ENCODE peak calls at places on chromosomes 1 and 21, in seven cellular contexts. H, W, Q, L, A, T and P are unnamed samples.

GRCh38 chr1:163664706-163665321 is 343.1 kb downstream of the NUF2 start:
- DNase-seq in H (no peak), W (no peak), Q (no peak), L (no peak), A (no peak), T (peak), P (no peak)

GRCh38 chr1:21499283-21499945 is 9.8 kb upstream of the ALPL start:
- DNase-seq in H (no peak), W (peak), Q (no peak), L (no peak), A (no peak), T (no peak), P (no peak)

GRCh38 chr1:6026095-6026809 is 19.4 kb upstream of the KCNAB2 start:
- DNase-seq in H (no peak), W (peak), Q (peak), L (no peak), A (peak), T (peak), P (peak)

GRCh38 chr1:47424336-47424982 is 8.4 kb downstream of the FOXE3 start:
- DNase-seq in H (peak), W (no peak), Q (no peak), L (no peak), A (peak), T (no peak), P (no peak)

GRCh38 chr1:228935198-228935663 is 200.0 kb downstream of the RHOU start:
- DNase-seq in H (no peak), W (no peak), Q (no peak), L (no peak), A (no peak), T (no peak), P (no peak)

GRCh38 chr21:45877821-45878469 is 103.6 kb upstream of the COL6A1 start:
- DNase-seq in H (no peak), W (no peak), Q (no peak), L (no peak), A (no peak), T (peak), P (no peak)

GRCh38 chr1:231924183-231924582 is 297.6 kb downstream of the DISC1 start:
- DNase-seq in H (no peak), W (no peak), Q (no peak), L (no peak), A (no peak), T (no peak), P (no peak)

GRCh38 chr1:11052839-11053757 is 6.1 kb upstream of the MASP2 start:
- DNase-seq in H (no peak), W (no peak), Q (peak), L (no peak), A (no peak), T (peak), P (no peak)

GRCh38 chr1:230863449-230863848 is 4.9 kb downstream of the C1orf198 start:
- DNase-seq in H (no peak), W (no peak), Q (peak), L (no peak), A (peak), T (no peak), P (no peak)

GRCh38 chr1:50538476-50538875 is 115.2 kb upstream of the DMRTA2 start:
- DNase-seq in H (no peak), W (no peak), Q (no peak), L (no peak), A (no peak), T (no peak), P (no peak)

GRCh38 chr1:99606306-99606705 is 39.6 kb upstream of the PALMD start:
- DNase-seq in H (no peak), W (no peak), Q (no peak), L (no peak), A (no peak), T (no peak), P (no peak)

GRCh38 chr1:168476588-168477379 is 67.0 kb downstream of the XCL2 start:
- DNase-seq in H (peak), W (no peak), Q (no peak), L (no peak), A (no peak), T (no peak), P (no peak)

GRCh38 chr1:238833919-238834318 is 552.4 kb upstream of the CHRM3 start:
- DNase-seq in H (no peak), W (no peak), Q (no peak), L (no peak), A (no peak), T (no peak), P (no peak)

GRCh38 chr21:43917515-43918384 is 52.7 kb downstream of the AGPAT3 start:
- DNase-seq in H (no peak), W (no peak), Q (no peak), L (no peak), A (no peak), T (no peak), P (no peak)

GRCh38 chr1:160101717-160102522 is 3.5 kb upstream of the IGSF8 start:
- DNase-seq in H (no peak), W (no peak), Q (no peak), L (no peak), A (no peak), T (no peak), P (no peak)

GRCh38 chr1:53295746-53296722 is 31.8 kb downstream of the LRP8 start:
- DNase-seq in H (no peak), W (no peak), Q (no peak), L (no peak), A (no peak), T (peak), P (no peak)

GRCh38 chr1:24341260-24341659 is 22.1 kb downstream of the GRHL3 start:
- DNase-seq in H (no peak), W (no peak), Q (no peak), L (no peak), A (no peak), T (peak), P (no peak)

GRCh38 chr1:162629077-162629637 is 3.1 kb upstream of the DDR2 start:
- DNase-seq in H (no peak), W (no peak), Q (no peak), L (no peak), A (no peak), T (no peak), P (no peak)

GRCh38 chr1:162626733-162627132 is 5.5 kb upstream of the DDR2 start:
- DNase-seq in H (no peak), W (no peak), Q (no peak), L (no peak), A (no peak), T (no peak), P (no peak)

GRCh38 chr1:162627662-162628296 is 4.5 kb upstream of the DDR2 start:
- DNase-seq in H (peak), W (no peak), Q (no peak), L (no peak), A (peak), T (peak), P (no peak)

GRCh38 chr1:162625624-162626023 is 6.6 kb upstream of the DDR2 start:
- DNase-seq in H (no peak), W (no peak), Q (no peak), L (no peak), A (no peak), T (no peak), P (no peak)

DNA sequence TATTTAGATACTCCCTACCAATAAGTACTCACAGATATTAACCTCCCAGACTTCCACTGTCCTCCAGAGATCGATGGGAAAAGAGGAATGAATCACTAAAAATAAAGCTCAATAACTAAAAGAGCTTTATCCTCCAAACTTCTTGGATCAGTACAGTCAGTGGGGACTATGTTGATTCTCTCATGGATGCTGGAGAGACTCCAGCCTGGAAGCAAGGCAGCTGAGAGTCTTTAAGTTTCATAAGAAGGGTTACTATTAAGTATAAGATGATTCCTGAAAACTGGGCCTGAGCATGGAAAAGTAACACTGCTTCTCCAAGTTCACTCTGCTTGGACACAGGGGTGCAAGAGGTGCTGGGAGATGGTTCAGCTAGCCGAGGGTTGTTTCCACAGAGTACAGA is 6.2 kb upstream of the DDR2 start:
- DNase-seq in H (no peak), W (no peak), Q (no peak), L (no peak), A (no peak), T (no peak), P (no peak)
- H3K4me3 ChIP-seq in H (no peak), W (no peak), Q (no peak), L (no peak), A (no peak), T (no peak), P (no peak)

GRCh38 chr1:18950415-18951026 is 6.0 kb downstream of the IFFO2 start:
- DNase-seq in H (no peak), W (peak), Q (peak), L (no peak), A (no peak), T (no peak), P (no peak)

GRCh38 chr1:18948048-18948912 is 8.2 kb downstream of the IFFO2 start:
- DNase-seq in H (peak), W (peak), Q (peak), L (no peak), A (no peak), T (no peak), P (no peak)

GRCh38 chr1:18948913-18949688 is 7.4 kb downstream of the IFFO2 start:
- DNase-seq in H (peak), W (peak), Q (peak), L (no peak), A (peak), T (no peak), P (no peak)

GRCh38 chr1:18951416-18951815 is 5.1 kb downstream of the IFFO2 start:
- DNase-seq in H (no peak), W (no peak), Q (no peak), L (no peak), A (no peak), T (no peak), P (no peak)

DNA sequence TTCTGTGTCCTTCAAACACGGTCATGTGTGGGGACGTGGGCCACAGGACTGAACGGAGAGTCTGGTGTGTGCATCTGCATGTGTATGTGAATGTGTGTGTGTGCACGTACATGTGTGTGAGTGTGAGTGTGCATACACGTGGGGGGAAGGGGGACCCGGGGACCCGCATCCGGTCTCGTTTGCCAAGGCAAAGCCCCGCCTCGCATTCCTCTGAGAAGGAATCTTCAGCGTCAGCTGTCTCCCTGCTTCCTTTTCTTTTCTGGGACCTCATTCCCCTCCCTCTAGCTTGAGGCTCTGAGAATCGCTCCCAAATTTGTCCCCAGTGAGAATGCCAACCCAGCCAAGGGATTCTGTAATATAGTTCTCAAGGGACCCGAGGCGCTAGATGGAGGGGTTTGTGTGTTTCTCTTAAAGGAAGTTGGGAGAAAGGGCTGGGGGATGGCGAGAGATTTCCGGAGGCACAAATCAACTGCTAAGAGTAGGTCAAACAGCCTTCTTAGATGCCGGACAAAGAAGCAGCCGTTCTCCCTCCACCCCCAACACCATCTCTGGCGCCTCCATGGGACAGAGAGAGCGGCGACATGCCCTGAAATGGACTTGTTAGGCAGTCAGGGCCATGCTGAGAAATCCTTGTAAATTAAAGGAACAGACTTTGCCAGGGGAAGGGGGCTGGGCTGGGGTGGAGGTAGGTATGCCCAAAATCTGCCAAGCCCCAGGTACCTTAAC is 6.6 kb downstream of the IFFO2 start:
- DNase-seq in H (peak), W (peak), Q (peak), L (no peak), A (peak), T (no peak), P (no peak)
- TF ChIP-seq CTCF in H (peak), W (peak), Q (no peak), L (peak), A (no peak), T (no peak), P (peak)

GRCh38 chr1:224188286-224188685 is 5.2 kb downstream of the DEGS1 start:
- DNase-seq in H (no peak), W (no peak), Q (no peak), L (no peak), A (no peak), T (no peak), P (no peak)
- H3K4me3 ChIP-seq in H (no peak), W (no peak), Q (no peak), L (no peak), A (no peak), T (no peak), P (no peak)

GRCh38 chr1:30232288-30232899 is 491.0 kb downstream of the MATN1 start:
- DNase-seq in H (no peak), W (no peak), Q (no peak), L (no peak), A (peak), T (no peak), P (no peak)
- TF ChIP-seq CTCF in H (peak), W (no peak), Q (peak), L (peak), A (peak), T (peak), P (peak)

DNA sequence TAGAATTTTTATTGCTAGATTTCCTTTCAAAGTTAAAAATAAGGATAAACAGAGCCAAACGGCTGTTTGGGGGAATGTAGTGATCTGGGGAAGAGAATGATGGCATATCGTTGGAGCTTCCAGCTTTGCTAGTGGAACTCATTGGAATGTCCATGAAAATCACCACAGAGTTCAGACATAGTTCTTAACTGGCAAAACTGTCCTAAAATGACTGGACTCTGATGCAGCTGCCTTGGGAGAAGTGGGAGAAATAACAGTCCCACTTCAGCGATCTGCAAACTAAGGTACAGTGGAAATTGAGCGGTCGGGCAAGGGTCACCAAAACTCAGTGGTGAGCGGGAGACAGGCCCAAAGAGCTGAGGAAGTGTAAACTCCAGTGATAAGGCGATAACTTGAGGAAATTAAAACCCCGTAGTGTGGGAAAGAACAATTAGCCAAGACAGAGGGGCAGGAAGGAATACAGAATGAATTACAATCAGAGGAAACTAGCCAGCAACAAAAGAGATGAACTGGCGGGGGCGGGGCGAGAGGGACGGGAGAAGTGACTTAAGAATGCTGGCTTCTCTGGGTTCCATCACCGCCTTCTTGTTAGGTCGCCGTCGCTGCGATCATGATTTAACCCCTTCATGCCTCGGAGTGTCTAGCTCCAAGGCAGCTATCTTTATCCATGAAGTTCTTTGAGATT is 89.8 kb upstream of the ARHGAP29 start:
- DNase-seq in H (peak), W (no peak), Q (no peak), L (no peak), A (peak), T (no peak), P (no peak)
- H3K4me3 ChIP-seq in H (no peak), W (no peak), Q (no peak), L (no peak), A (no peak), T (no peak), P (no peak)

GRCh38 chr1:94633051-94633450 is 91.5 kb upstream of the F3 start:
- DNase-seq in H (peak), W (no peak), Q (no peak), L (peak), A (no peak), T (no peak), P (no peak)

GRCh38 chr1:94636625-94637024 is 95.1 kb upstream of the F3 start:
- DNase-seq in H (peak), W (no peak), Q (no peak), L (no peak), A (no peak), T (no peak), P (no peak)

GRCh38 chr1:94637096-94637495 is 95.5 kb upstream of the F3 start:
- DNase-seq in H (no peak), W (no peak), Q (no peak), L (no peak), A (no peak), T (no peak), P (no peak)

GRCh38 chr1:94640125-94640524 is 98.6 kb upstream of the F3 start:
- DNase-seq in H (no peak), W (no peak), Q (no peak), L (no peak), A (no peak), T (no peak), P (no peak)

GRCh38 chr1:94634977-94635416 is 93.4 kb upstream of the F3 start:
- DNase-seq in H (peak), W (no peak), Q (no peak), L (no peak), A (no peak), T (peak), P (no peak)
- TF ChIP-seq CTCF in H (peak), W (no peak), Q (no peak), L (no peak), A (no peak), T (peak), P (no peak)

GRCh38 chr1:145992502-145992936 is 3.9 kb downstream of the TXNIP start:
- DNase-seq in H (no peak), W (peak), Q (no peak), L (no peak), A (no peak), T (no peak), P (no peak)

GRCh38 chr1:145992958-145993617 is 3.3 kb downstream of the TXNIP start:
- DNase-seq in H (no peak), W (no peak), Q (no peak), L (no peak), A (no peak), T (no peak), P (no peak)

GRCh38 chr1:145995148-145995851 is 1.1 kb downstream of the TXNIP start:
- DNase-seq in H (no peak), W (peak), Q (no peak), L (no peak), A (no peak), T (no peak), P (no peak)

GRCh38 chr1:145994391-145995120 is 1.8 kb downstream of the TXNIP start:
- DNase-seq in H (no peak), W (peak), Q (peak), L (no peak), A (no peak), T (no peak), P (no peak)

DNA sequence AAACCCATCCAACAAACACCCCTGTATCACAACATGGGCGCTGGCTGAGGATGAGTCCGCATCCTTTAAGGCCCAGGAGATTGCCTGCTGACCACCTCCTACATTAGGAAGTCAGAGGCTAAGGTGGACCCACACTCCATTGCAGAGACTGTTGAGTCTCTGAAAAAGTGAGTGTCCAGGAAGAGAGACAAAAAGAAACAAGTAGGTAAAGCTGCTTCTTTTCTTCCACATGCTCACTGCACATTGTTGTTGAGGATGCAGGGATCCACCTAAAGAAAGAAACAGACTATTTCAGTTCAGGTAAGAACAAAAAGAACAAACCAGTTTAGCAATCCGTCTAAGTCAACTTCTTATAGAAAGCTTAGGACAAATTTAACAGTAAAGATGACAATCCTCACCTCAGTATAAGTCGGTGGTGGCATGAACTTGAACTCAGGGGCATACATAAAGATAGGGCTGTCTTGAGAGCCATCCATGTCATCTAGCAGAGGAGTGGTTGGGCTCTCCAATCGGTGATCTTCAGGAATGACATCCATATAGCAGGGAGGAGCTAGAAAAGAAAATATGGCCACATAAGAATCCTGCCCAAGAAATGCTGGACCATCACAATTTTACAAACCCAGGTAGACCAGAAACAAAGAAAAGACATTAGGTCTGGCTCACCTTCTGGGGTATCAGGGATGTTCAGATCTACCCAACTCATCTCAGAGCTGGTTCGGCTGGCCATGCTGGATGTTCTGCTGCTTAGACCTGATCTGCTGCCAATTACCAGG is 2.6 kb downstream of the TXNIP start:
- DNase-seq in H (no peak), W (peak), Q (no peak), L (no peak), A (no peak), T (no peak), P (no peak)
- H3K4me3 ChIP-seq in H (peak), W (peak), Q (peak), L (peak), A (peak), T (peak), P (peak)

GRCh38 chr1:1621682-1622577 is 6.6 kb downstream of the MIB2 start:
- DNase-seq in H (no peak), W (no peak), Q (peak), L (no peak), A (no peak), T (no peak), P (peak)

GRCh38 chr1:1620433-1621139 is 5.3 kb downstream of the MIB2 start:
- DNase-seq in H (no peak), W (no peak), Q (peak), L (no peak), A (no peak), T (no peak), P (no peak)

GRCh38 chr1:1618396-1619068 is 3.2 kb downstream of the MIB2 start:
- DNase-seq in H (no peak), W (no peak), Q (peak), L (no peak), A (no peak), T (no peak), P (no peak)

GRCh38 chr1:1621173-1621661 is 5.9 kb downstream of the MIB2 start:
- DNase-seq in H (no peak), W (no peak), Q (peak), L (no peak), A (no peak), T (no peak), P (no peak)

DNA sequence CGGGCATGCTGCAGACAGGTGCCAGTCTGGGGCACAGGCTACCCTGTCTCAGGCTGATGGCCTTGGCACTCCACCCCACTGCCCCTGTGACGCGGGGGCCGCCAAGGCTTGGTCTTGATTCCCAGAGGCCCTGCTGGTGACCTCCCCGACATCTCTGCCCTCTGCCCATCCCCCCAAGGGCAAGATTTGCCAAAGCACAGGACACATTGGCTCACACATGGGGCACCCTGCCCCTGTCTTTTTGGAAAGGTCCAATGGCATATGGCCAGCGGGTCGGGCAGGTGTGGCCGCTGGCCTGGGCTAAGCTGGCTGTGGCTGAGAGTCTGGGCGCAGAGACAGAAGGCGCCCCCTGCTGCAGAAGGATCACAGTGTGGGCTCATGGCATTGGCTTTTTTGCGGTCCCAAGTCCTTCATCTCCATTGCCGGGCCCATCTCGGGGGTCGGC is 4.6 kb downstream of the MIB2 start:
- DNase-seq in H (no peak), W (no peak), Q (peak), L (no peak), A (no peak), T (peak), P (no peak)
- TF ChIP-seq CTCF in H (peak), W (no peak), Q (no peak), L (peak), A (peak), T (peak), P (peak)